ENCODE peak calls at places on chromosomes 12 and 14, in eight cellular contexts. J is stimulated activated CD4-positive, alpha-beta T cell treated with anti-CD3 and anti-CD28 coated beads, Interleukin-15, amount 100 ng/mL, for 48 hours; I is astrocyte of the spinal cord; W is activated CD4-positive, alpha-beta T cell treated with anti-CD3 and anti-CD28 coated beads, Interleukin-2, amount 50 U/mL, for 48 hours; P is GM12865; T is naive thymus-derived CD4-positive, alpha-beta T cell; C is ELR; V is IMR-90. X is an unnamed sample.

GRCh38 chr12:51905507-51906438 is 1.5 kb upstream of the ACVRL1 start:
- DNase-seq in C (peak; percentile 37), J (no peak), T (no peak), V (peak; percentile 40), P (no peak), W (no peak), I (no peak), X (peak; percentile 14)

GRCh38 chr12:120783197-120783596 is 57.6 kb downstream of the ACADS start:
- DNase-seq in W (peak; percentile 37), P (no peak), T (no peak), C (peak; percentile 93), I (peak; percentile 71), J (peak; percentile 14), V (peak; percentile 87), X (no peak)

GRCh38 chr12:52496590-52497071 is 3.6 kb upstream of the KRT6A start:
- DNase-seq in C (peak; percentile 76), W (no peak), V (peak; percentile 40), P (no peak), J (no peak), I (peak; percentile 67), T (no peak), X (no peak)

GRCh38 chr12:11821386-11821785 is 171.9 kb downstream of the ETV6 start:
- DNase-seq in I (no peak), W (no peak), T (no peak), V (no peak), P (no peak), J (no peak), C (no peak), X (no peak)

GRCh38 chr12:48677782-48678181 is 4.3 kb downstream of the KANSL2 start:
- DNase-seq in W (no peak), V (peak; percentile 41), I (no peak), J (no peak), C (peak; percentile 12), T (no peak), P (no peak), X (no peak)

GRCh38 chr12:129659927-129660326 is 243.9 kb downstream of the TMEM132D start:
- DNase-seq in T (no peak), C (no peak), P (no peak), I (peak; percentile 91), V (no peak), W (no peak), J (no peak), X (no peak)

GRCh38 chr12:53996188-53996885 is 3.6 kb upstream of the HOXC9 start:
- DNase-seq in C (no peak), T (no peak), V (no peak), I (no peak), P (no peak), J (no peak), W (no peak), X (no peak)

GRCh38 chr14:81070511-81070910 is 115.1 kb downstream of the TSHR start:
- DNase-seq in W (no peak), V (no peak), T (no peak), P (no peak), J (no peak), C (no peak), I (no peak), X (no peak)

GRCh38 chr14:93648440-93649168 is 139.7 kb downstream of the PRIMA1 start:
- DNase-seq in P (peak; percentile 34), C (peak; percentile 36), W (peak; percentile 27), I (no peak), V (no peak), T (no peak), J (no peak), X (no peak)

GRCh38 chr14:67746927-67747326 is 45.2 kb downstream of the RDH12 start:
- DNase-seq in W (peak; percentile 13), P (peak; percentile 47), I (no peak), T (no peak), C (no peak), V (no peak), J (no peak), X (no peak)

GRCh38 chr12:94648578-94648977 is 1.8 kb downstream of the TMCC3 start:
- DNase-seq in I (no peak), C (peak; percentile 72), J (no peak), T (no peak), V (no peak), P (no peak), W (no peak), X (no peak)

GRCh38 chr14:96105089-96105920 is 66.1 kb downstream of the C14orf132 start:
- DNase-seq in C (no peak), J (no peak), W (no peak), I (no peak), T (no peak), P (no peak), V (no peak), X (no peak)

GRCh38 chr14:24634158-24634557 is at the start of gene GZMB:
- DNase-seq in T (no peak), W (peak; percentile 76), I (no peak), P (peak; percentile 37), J (peak; percentile 80), V (peak; percentile 14), C (peak; percentile 11), X (peak; percentile 72)

GRCh38 chr12:81128930-81129554 is 51.2 kb downstream of the ACSS3 start:
- DNase-seq in I (peak; percentile 56), C (peak; percentile 49), T (no peak), J (no peak), P (peak; percentile 54), V (peak; percentile 43), W (no peak), X (no peak)

GRCh38 chr14:72717220-72717619 is 176.7 kb downstream of the DPF3 start:
- DNase-seq in P (no peak), I (no peak), J (no peak), C (no peak), T (no peak), W (no peak), V (no peak), X (no peak)

GRCh38 chr12:123223241-123223668 is 9.7 kb downstream of the MPHOSPH9 start:
- DNase-seq in P (peak; percentile 75), W (peak; percentile 74), V (no peak), J (peak; percentile 49), C (no peak), T (peak; percentile 78), I (no peak), X (peak; percentile 63)

GRCh38 chr14:56271988-56272387 is 153.8 kb downstream of the PELI2 start:
- DNase-seq in T (no peak), P (no peak), I (peak; percentile 85), W (no peak), C (peak; percentile 47), V (peak; percentile 71), J (no peak), X (no peak)

GRCh38 chr12:89153341-89153740 is 199.0 kb downstream of the DUSP6 start:
- DNase-seq in I (no peak), T (no peak), C (no peak), W (no peak), J (no peak), V (no peak), P (no peak), X (no peak)

GRCh38 chr12:105995986-105996385 is 142.8 kb downstream of the NUAK1 start:
- DNase-seq in I (peak; percentile 26), J (no peak), P (no peak), V (peak; percentile 41), T (no peak), C (peak; percentile 68), W (no peak), X (no peak)

GRCh38 chr12:25997401-25997973 is 39.0 kb downstream of the RASSF8 start:
- DNase-seq in W (no peak), C (peak; percentile 97), P (no peak), I (peak; percentile 96), V (peak; percentile 93), T (no peak), J (no peak), X (no peak)

GRCh38 chr12:130675791-130676190 is 40.3 kb downstream of the RIMBP2 start:
- DNase-seq in J (no peak), V (no peak), C (no peak), T (no peak), I (no peak), W (no peak), P (no peak), X (no peak)

GRCh38 chr14:100582496-100583165 is 4.6 kb downstream of the BEGAIN start:
- DNase-seq in J (no peak), V (no peak), I (no peak), C (no peak), W (no peak), P (no peak), T (no peak), X (peak; percentile 24)

GRCh38 chr12:101696477-101697196 is 803 bp upstream of the CHPT1 start:
- DNase-seq in P (no peak), T (no peak), J (no peak), V (no peak), W (peak; percentile 7), I (no peak), C (no peak), X (peak; percentile 38)

GRCh38 chr12:81992461-81992860 is 233.3 kb upstream of the PPFIA2 start:
- DNase-seq in J (peak; percentile 0), V (no peak), P (peak; percentile 19), I (peak; percentile 14), T (peak; percentile 61), W (peak; percentile 8), C (no peak), X (peak; percentile 29)

GRCh38 chr14:59394268-59394667 is 70.9 kb downstream of the GPR135 start:
- DNase-seq in V (no peak), J (no peak), W (no peak), I (no peak), P (no peak), C (peak; percentile 36), T (no peak), X (no peak)

GRCh38 chr12:4114986-4115385 is 158.6 kb upstream of the CCND2 start:
- DNase-seq in P (no peak), T (no peak), C (no peak), J (no peak), I (no peak), W (peak; percentile 61), V (no peak), X (no peak)

GRCh38 chr12:66409195-66409871 is 107.0 kb downstream of the HELB start:
- DNase-seq in P (peak; percentile 66), W (peak; percentile 41), J (peak; percentile 25), I (peak; percentile 75), C (peak; percentile 71), T (peak; percentile 67), V (peak; percentile 80), X (no peak)

GRCh38 chr14:101473795-101474562 is 87.3 kb upstream of the DIO3 start:
- DNase-seq in J (no peak), C (no peak), W (no peak), I (no peak), P (no peak), V (no peak), T (no peak), X (no peak)

GRCh38 chr12:32918890-32919791 is 22.6 kb upstream of the PKP2 start:
- DNase-seq in J (no peak), V (peak; percentile 27), C (peak; percentile 22), P (peak; percentile 21), T (no peak), W (no peak), I (peak; percentile 93), X (no peak)

GRCh38 chr12:68393398-68393797 is 61.2 kb upstream of the MDM1 start:
- DNase-seq in V (no peak), J (no peak), W (no peak), T (no peak), I (no peak), P (no peak), C (no peak), X (no peak)

X was measured in activated naive CD8-positive, alpha-beta T cell treated with anti-CD3 and anti-CD28 coated beads, Interleukin-2, amount 10 ng/mL, durations not matched to agents 7 days and 5 days.